ENCODE peak calls at places on chromosomes 5 and 9, in six cellular contexts. B is HCT116, A is upper lobe of left lung, X is sigmoid colon, Y is ovary, M is astrocyte. S is an unnamed sample.
A peak's percentile ranks its signal among the peaks of the same experiment; 100 is the strongest.

GRCh38 chr9:129989740-129990139 is 53.2 kb downstream of the FNBP1 start:
- DNase-seq in M (peak; percentile 71), Y (no peak), B (no peak), A (no peak), X (peak; percentile 47), S (no peak)

GRCh38 chr9:95724253-95724991 is 151.1 kb upstream of the ERCC6L2 start:
- DNase-seq in B (no peak), M (no peak), X (no peak), A (no peak), Y (no peak), S (no peak)

GRCh38 chr9:122095010-122095767 is 2.1 kb upstream of the TTLL11 start:
- DNase-seq in B (peak; percentile 66), A (no peak), X (peak; percentile 21), Y (no peak), M (no peak), S (no peak)

GRCh38 chr5:124880903-124881302 is 134.5 kb upstream of the ZNF608 start:
- DNase-seq in X (no peak), M (no peak), B (no peak), Y (no peak), A (no peak), S (no peak)

GRCh38 chr5:88675758-88676636 is 207.0 kb downstream of the MEF2C start:
- DNase-seq in A (peak; percentile 86), B (peak; percentile 34), Y (peak; percentile 48), M (peak; percentile 98), X (no peak), S (peak; percentile 38)

GRCh38 chr9:69045821-69046220 is 10.3 kb downstream of the FXN start:
- DNase-seq in M (no peak), X (no peak), B (no peak), Y (no peak), A (no peak), S (no peak)

GRCh38 chr9:96420468-96421219 is 2.5 kb upstream of the ZNF367 start:
- DNase-seq in Y (no peak), X (no peak), A (no peak), B (peak; percentile 84), M (peak; percentile 96), S (no peak)

GRCh38 chr5:157232706-157233105 is 33.2 kb upstream of the CYFIP2 start:
- DNase-seq in X (no peak), B (no peak), A (no peak), Y (no peak), M (no peak), S (no peak)

GRCh38 chr5:134148316-134148715 is 28.4 kb downstream of the SKP1 start:
- DNase-seq in B (no peak), Y (no peak), M (no peak), X (no peak), A (no peak), S (no peak)

GRCh38 chr5:150448353-150448752 is 1.2 kb downstream of the RPS14 start:
- DNase-seq in A (no peak), Y (no peak), X (no peak), B (no peak), M (no peak), S (no peak)

GRCh38 chr9:70510157-70510770 is 95.8 kb upstream of the KLF9 start:
- DNase-seq in M (no peak), B (peak; percentile 24), X (no peak), Y (no peak), A (no peak), S (no peak)

GRCh38 chr9:126326228-126327015 is at the start of gene MVB12B:
- DNase-seq in B (no peak), X (no peak), M (no peak), Y (peak; percentile 64), A (peak; percentile 95), S (peak; percentile 84)

GRCh38 chr5:132074772-132075718 is 1.5 kb downstream of the CSF2 start:
- DNase-seq in B (peak; percentile 29), A (no peak), X (no peak), M (no peak), Y (no peak), S (peak; percentile 64)

GRCh38 chr5:132075719-132076077 is 2.1 kb downstream of the CSF2 start:
- DNase-seq in B (no peak), M (no peak), Y (no peak), A (no peak), X (no peak), S (no peak)

GRCh38 chr5:132074091-132074771 is 642 bp downstream of the CSF2 start:
- DNase-seq in B (no peak), A (peak; percentile 87), Y (no peak), X (no peak), M (no peak), S (no peak)

GRCh38 chr5:132076983-132077382 is 3.4 kb downstream of the CSF2 start:
- DNase-seq in M (no peak), Y (no peak), A (no peak), X (no peak), B (no peak), S (no peak)

DNA sequence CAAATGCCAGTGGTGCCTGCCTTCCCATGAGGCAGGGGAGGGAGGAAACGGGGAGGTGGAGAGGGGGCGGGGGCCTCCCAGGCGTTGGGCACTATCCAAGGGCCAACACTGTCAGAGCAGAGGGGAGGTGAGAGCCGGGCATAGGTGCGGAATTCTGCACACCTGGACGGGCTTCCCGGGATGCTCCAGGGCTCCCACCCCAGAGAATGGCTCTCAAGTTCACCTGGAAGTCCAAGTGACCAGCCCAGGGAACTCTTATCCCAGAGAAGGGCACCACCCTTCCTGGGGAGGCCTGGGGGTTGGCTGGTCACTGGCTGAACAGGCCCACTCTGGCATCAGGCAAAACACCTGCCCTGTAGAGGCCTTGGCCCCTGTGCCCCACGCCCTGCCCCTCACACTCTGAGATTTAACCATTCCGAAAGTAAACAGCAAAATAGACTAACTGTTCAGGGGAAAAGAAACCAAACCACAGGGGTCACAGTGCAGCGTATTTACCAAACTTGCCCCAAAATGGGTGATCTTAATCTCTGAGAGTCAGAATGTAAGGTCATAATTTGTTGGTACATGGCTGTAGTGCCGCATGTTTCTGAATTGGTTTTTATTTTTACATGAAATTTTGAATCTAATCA is 2.7 kb downstream of the CSF2 start:
- DNase-seq in X (no peak), B (no peak), Y (no peak), M (no peak), A (no peak), S (peak; percentile 66)
- H3K27ac ChIP-seq in X (no peak overlapping the region), B (no peak overlapping the region), Y (no peak overlapping the region), M (no peak overlapping the region), A (peak overlapping the region; percentile 87), S (no peak overlapping the region)

DNA sequence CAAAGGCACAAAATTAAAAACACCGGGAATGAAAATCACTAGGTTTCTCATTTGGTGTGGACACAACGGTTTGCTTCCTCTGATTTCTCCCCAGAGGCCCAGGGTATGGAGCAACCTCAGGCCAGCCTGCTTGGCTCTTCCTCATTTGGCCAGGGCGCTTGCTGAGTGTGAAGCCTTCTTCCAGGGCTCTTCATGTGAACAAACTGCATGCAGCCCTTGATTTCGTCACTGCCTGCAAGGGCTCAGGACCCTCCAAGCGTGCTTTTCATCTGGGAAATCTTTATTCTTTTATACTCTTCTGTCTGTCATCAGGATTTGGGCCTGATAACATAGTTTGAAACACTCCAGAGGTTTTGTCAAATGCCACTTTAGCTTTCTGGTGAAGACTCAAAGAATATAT is 122.6 kb upstream of the KLF4 start:
- DNase-seq in B (no peak), M (no peak), A (no peak), Y (no peak), X (peak; percentile 92), S (peak; percentile 79)
- H3K4me3 ChIP-seq in B (no peak overlapping the region), M (no peak overlapping the region), A (no peak overlapping the region), Y (no peak overlapping the region), X (no peak overlapping the region), S (no peak overlapping the region)

DNA sequence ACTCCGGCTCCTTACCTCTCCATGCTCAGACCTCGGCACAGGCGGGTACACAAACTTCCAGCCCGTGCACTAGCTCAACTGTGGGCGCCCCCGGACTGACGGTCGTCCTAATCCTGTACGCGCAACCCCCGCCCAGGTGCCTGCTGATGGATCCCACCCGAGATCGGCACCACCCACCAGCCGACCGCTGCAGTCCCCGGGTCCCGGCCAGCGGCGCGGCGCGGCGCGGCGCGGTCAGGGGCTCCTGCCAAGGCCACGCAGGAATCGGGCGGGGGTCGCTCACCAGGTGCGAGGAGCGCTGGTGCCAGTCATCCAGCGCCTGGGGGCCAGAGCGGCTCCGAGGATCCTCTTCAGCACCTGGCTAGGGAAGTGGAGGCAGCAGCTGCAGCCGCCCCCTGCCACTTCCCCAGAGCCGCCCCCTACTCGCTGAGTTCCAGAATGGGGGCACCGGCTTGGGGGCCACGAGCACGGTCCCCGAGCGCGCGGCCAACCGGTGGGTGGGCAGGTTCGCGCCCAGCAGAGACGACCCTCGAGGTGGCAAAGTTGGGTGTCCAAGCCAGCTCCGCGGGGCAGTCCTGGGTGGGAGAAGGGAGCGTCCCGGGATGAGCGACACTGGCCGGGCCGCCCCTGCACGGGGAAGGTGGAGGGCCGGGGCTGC is 445 bp downstream of the SEMA5A start:
- DNase-seq in Y (peak; percentile 46), M (no peak), X (peak; percentile 71), A (peak; percentile 85), B (no peak), S (no peak)
- H3K27ac ChIP-seq in Y (peak overlapping the region; percentile 88), M (peak overlapping the region; percentile 65), X (peak overlapping the region; percentile 83), A (peak overlapping the region; percentile 92), B (no peak overlapping the region), S (peak overlapping the region; percentile 38)

DNA sequence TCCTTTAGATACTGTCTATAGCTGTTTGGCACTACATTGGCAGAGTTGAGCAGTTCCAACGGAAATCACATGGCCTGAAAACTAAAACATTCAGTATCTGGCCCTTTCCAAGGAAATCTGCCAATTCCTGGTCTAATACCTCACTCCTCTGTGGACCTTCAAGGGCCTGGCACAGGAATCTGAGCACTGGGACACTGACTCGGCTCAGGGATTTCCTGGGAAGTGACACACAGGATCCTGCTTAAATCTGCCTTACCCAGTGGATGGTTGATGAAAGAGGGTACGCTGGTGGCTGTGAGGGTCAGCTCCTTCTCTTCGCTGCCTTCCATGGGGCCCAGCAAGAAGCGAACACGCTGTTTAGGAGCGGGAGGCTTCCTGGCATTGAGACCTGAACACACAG is 904 bp downstream of the TRUB2 start:
- DNase-seq in Y (no peak), A (no peak), M (no peak), X (no peak), B (no peak), S (no peak)
- H3K4me3 ChIP-seq in Y (peak overlapping the region; percentile 86), A (peak overlapping the region; percentile 95), M (peak overlapping the region; percentile 96), X (peak overlapping the region; percentile 92), B (peak overlapping the region; percentile 99), S (no peak overlapping the region)

S was measured in aorta.